ENCODE peak calls at places on chromosome 7, in six cellular contexts. One of them, this sample, is unnamed.
A peak's percentile ranks its signal among the peaks of the same experiment; 100 is the strongest.

GRCh38 chr7:7834761-7835160 is 116.4 kb upstream of the RPA3 start:
- DNase-seq in aorta: no peak
- DNase-seq in CD4-positive, CD25-positive, alpha-beta regulatory T cell: no peak
- DNase-seq in BE2C: no peak
- DNase-seq in adipocyte: no peak
- DNase-seq in IMR-90: no peak
- DNase-seq in this sample: no peak

GRCh38 chr7:153193144-153193595 is 433.6 kb downstream of the ACTR3B start:
- DNase-seq in BE2C: peak; percentile 70
- DNase-seq in aorta: no peak
- DNase-seq in IMR-90: no peak
- DNase-seq in adipocyte: no peak
- DNase-seq in CD4-positive, CD25-positive, alpha-beta regulatory T cell: no peak
- DNase-seq in this sample: peak; percentile 18

GRCh38 chr7:44534501-44534900 is 6.6 kb downstream of the NPC1L1 start:
- DNase-seq in adipocyte: peak; percentile 32
- DNase-seq in aorta: no peak
- DNase-seq in BE2C: peak; percentile 72
- DNase-seq in CD4-positive, CD25-positive, alpha-beta regulatory T cell: peak; percentile 48
- DNase-seq in IMR-90: no peak
- DNase-seq in this sample: peak; percentile 43

GRCh38 chr7:18680576-18680975 is 185.0 kb downstream of the HDAC9 start:
- DNase-seq in CD4-positive, CD25-positive, alpha-beta regulatory T cell: no peak
- DNase-seq in BE2C: peak; percentile 40
- DNase-seq in aorta: no peak
- DNase-seq in IMR-90: no peak
- DNase-seq in adipocyte: peak; percentile 10
- DNase-seq in this sample: no peak

GRCh38 chr7:97015279-97015678 is 9.4 kb downstream of the DLX5 start:
- DNase-seq in aorta: no peak
- DNase-seq in IMR-90: no peak
- DNase-seq in CD4-positive, CD25-positive, alpha-beta regulatory T cell: no peak
- DNase-seq in adipocyte: no peak
- DNase-seq in BE2C: no peak
- DNase-seq in this sample: no peak

GRCh38 chr7:107203607-107204006 is 34.8 kb downstream of the HBP1 start:
- DNase-seq in adipocyte: no peak
- DNase-seq in BE2C: no peak
- DNase-seq in aorta: no peak
- DNase-seq in CD4-positive, CD25-positive, alpha-beta regulatory T cell: no peak
- DNase-seq in IMR-90: no peak
- DNase-seq in this sample: no peak

GRCh38 chr7:133484135-133484534 is 231.3 kb downstream of the EXOC4 start:
- DNase-seq in CD4-positive, CD25-positive, alpha-beta regulatory T cell: peak; percentile 84
- DNase-seq in aorta: no peak
- DNase-seq in IMR-90: no peak
- DNase-seq in BE2C: no peak
- DNase-seq in adipocyte: no peak
- DNase-seq in this sample: no peak

GRCh38 chr7:140316165-140316661 is 82.1 kb downstream of the SLC37A3 start:
- DNase-seq in aorta: peak; percentile 92
- DNase-seq in BE2C: no peak
- DNase-seq in CD4-positive, CD25-positive, alpha-beta regulatory T cell: peak; percentile 13
- DNase-seq in adipocyte: peak; percentile 88
- DNase-seq in IMR-90: peak; percentile 73
- DNase-seq in this sample: peak; percentile 85

GRCh38 chr7:133207687-133208086 is 45.2 kb upstream of the EXOC4 start:
- DNase-seq in CD4-positive, CD25-positive, alpha-beta regulatory T cell: peak; percentile 14
- DNase-seq in aorta: no peak
- DNase-seq in BE2C: no peak
- DNase-seq in adipocyte: no peak
- DNase-seq in IMR-90: no peak
- DNase-seq in this sample: no peak

GRCh38 chr7:1545417-1546246 is 10.4 kb downstream of the TMEM184A start:
- DNase-seq in IMR-90: no peak
- DNase-seq in adipocyte: no peak
- DNase-seq in BE2C: no peak
- DNase-seq in CD4-positive, CD25-positive, alpha-beta regulatory T cell: no peak
- DNase-seq in aorta: no peak
- DNase-seq in this sample: no peak

GRCh38 chr7:110522751-110523200 is 568.2 kb upstream of the LRRN3 start:
- DNase-seq in aorta: no peak
- DNase-seq in adipocyte: no peak
- DNase-seq in IMR-90: no peak
- DNase-seq in CD4-positive, CD25-positive, alpha-beta regulatory T cell: no peak
- DNase-seq in BE2C: no peak
- DNase-seq in this sample: no peak

GRCh38 chr7:129751916-129752315 is 140.4 kb downstream of the NRF1 start:
- DNase-seq in aorta: no peak
- DNase-seq in CD4-positive, CD25-positive, alpha-beta regulatory T cell: no peak
- DNase-seq in BE2C: no peak
- DNase-seq in adipocyte: no peak
- DNase-seq in IMR-90: no peak
- DNase-seq in this sample: no peak

GRCh38 chr7:129258649-129259389 is 34.0 kb downstream of the AHCYL2 start:
- DNase-seq in BE2C: no peak
- DNase-seq in IMR-90: no peak
- DNase-seq in aorta: no peak
- DNase-seq in CD4-positive, CD25-positive, alpha-beta regulatory T cell: peak; percentile 30
- DNase-seq in adipocyte: no peak
- DNase-seq in this sample: no peak

DNA sequence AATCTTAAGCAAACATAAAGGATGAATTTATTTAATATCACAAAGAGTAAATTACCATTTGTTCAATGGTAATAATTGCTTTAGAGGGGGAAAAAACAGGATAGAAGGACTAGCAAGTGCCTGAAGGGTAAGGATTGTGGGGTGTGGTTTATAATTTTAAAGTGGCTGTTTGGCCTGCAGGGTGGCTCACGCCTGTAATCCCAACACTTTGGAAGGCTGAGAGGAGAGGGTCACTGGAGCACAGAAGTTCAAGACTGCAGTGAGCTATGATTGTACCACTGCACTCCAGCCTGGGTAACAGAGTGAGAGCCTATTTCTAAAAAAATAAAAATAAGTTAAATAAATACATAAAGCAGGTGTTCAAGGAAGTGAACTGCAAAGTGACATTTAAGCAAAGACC is 199.9 kb upstream of the AHR start:
- DNase-seq in aorta: no peak
- DNase-seq in adipocyte: no peak
- DNase-seq in IMR-90: no peak
- DNase-seq in BE2C: no peak
- DNase-seq in CD4-positive, CD25-positive, alpha-beta regulatory T cell: no peak
- DNase-seq in this sample: no peak
- H3K4me3 ChIP-seq in aorta: no peak overlapping the region
- H3K4me3 ChIP-seq in adipocyte: no peak overlapping the region
- H3K4me3 ChIP-seq in IMR-90: no peak overlapping the region
- H3K4me3 ChIP-seq in BE2C: no peak overlapping the region
- H3K4me3 ChIP-seq in CD4-positive, CD25-positive, alpha-beta regulatory T cell: no peak overlapping the region
- H3K4me3 ChIP-seq in this sample: no peak overlapping the region

GRCh38 chr7:79452495-79453265 is 787 bp downstream of the MAGI2 start:
- DNase-seq in adipocyte: peak; percentile 53
- DNase-seq in BE2C: peak; percentile 40
- DNase-seq in IMR-90: peak; percentile 26
- DNase-seq in aorta: peak; percentile 74
- DNase-seq in CD4-positive, CD25-positive, alpha-beta regulatory T cell: no peak
- DNase-seq in this sample: peak; percentile 24

GRCh38 chr7:79452032-79452494 is 1.4 kb downstream of the MAGI2 start:
- DNase-seq in IMR-90: peak; percentile 82
- DNase-seq in aorta: peak; percentile 95
- DNase-seq in adipocyte: peak; percentile 93
- DNase-seq in BE2C: peak; percentile 90
- DNase-seq in CD4-positive, CD25-positive, alpha-beta regulatory T cell: peak; percentile 33
- DNase-seq in this sample: peak; percentile 86

GRCh38 chr7:79454325-79454960 is 976 bp upstream of the MAGI2 start:
- DNase-seq in aorta: peak; percentile 84
- DNase-seq in CD4-positive, CD25-positive, alpha-beta regulatory T cell: no peak
- DNase-seq in IMR-90: peak; percentile 66
- DNase-seq in adipocyte: peak; percentile 82
- DNase-seq in BE2C: peak; percentile 25
- DNase-seq in this sample: peak; percentile 41

GRCh38 chr7:79453558-79454324 is at the start of gene MAGI2:
- DNase-seq in CD4-positive, CD25-positive, alpha-beta regulatory T cell: peak; percentile 8
- DNase-seq in adipocyte: peak; percentile 91
- DNase-seq in aorta: peak; percentile 95
- DNase-seq in IMR-90: peak; percentile 84
- DNase-seq in BE2C: peak; percentile 76
- DNase-seq in this sample: peak; percentile 64

GRCh38 chr7:79453266-79453557 is 255 bp downstream of the MAGI2 start:
- DNase-seq in BE2C: no peak
- DNase-seq in CD4-positive, CD25-positive, alpha-beta regulatory T cell: no peak
- DNase-seq in aorta: no peak
- DNase-seq in adipocyte: no peak
- DNase-seq in IMR-90: no peak
- DNase-seq in this sample: no peak
- H3K27me3 ChIP-seq in BE2C: no peaks in the 10 kb centered on the region
- H3K27me3 ChIP-seq in CD4-positive, CD25-positive, alpha-beta regulatory T cell: no peaks in the 10 kb centered on the region
- H3K27me3 ChIP-seq in aorta: no peaks in the 10 kb centered on the region
- H3K27me3 ChIP-seq in adipocyte: no peaks in the 10 kb centered on the region
- H3K27me3 ChIP-seq in IMR-90: no peaks in the 10 kb centered on the region
- H3K27me3 ChIP-seq in this sample: no peaks in the 10 kb centered on the region

DNA sequence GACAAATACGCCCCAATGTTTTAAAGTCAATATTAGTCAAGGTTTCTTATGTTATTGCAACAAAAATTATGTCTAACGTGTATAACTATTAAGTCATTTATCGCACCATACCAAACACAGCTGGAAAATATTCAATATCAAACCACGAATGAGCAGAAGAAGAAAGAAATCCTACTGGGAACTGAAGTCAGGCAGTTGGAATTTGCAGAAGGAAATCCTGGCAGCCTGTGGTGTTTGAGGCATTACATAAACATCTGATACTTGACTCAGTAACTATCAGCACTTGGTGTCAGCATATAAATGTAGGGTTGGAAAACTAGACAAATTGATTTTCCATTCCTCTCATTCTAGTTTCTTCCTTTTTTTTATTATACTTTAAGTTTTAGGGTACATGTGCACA is 83.4 kb upstream of the NUPR2 start:
- DNase-seq in adipocyte: no peak
- DNase-seq in aorta: no peak
- DNase-seq in BE2C: no peak
- DNase-seq in IMR-90: no peak
- DNase-seq in CD4-positive, CD25-positive, alpha-beta regulatory T cell: no peak
- DNase-seq in this sample: peak; percentile 54
- H3K9me3 ChIP-seq in adipocyte: no peaks in the 10 kb centered on the region
- H3K9me3 ChIP-seq in aorta: no peaks in the 10 kb centered on the region
- H3K9me3 ChIP-seq in BE2C: no peaks in the 10 kb centered on the region
- H3K9me3 ChIP-seq in IMR-90: peaks cover 3% of the 10 kb centered on the region
- H3K9me3 ChIP-seq in CD4-positive, CD25-positive, alpha-beta regulatory T cell: peaks cover 2% of the 10 kb centered on the region
- H3K9me3 ChIP-seq in this sample: no peaks in the 10 kb centered on the region

DNA sequence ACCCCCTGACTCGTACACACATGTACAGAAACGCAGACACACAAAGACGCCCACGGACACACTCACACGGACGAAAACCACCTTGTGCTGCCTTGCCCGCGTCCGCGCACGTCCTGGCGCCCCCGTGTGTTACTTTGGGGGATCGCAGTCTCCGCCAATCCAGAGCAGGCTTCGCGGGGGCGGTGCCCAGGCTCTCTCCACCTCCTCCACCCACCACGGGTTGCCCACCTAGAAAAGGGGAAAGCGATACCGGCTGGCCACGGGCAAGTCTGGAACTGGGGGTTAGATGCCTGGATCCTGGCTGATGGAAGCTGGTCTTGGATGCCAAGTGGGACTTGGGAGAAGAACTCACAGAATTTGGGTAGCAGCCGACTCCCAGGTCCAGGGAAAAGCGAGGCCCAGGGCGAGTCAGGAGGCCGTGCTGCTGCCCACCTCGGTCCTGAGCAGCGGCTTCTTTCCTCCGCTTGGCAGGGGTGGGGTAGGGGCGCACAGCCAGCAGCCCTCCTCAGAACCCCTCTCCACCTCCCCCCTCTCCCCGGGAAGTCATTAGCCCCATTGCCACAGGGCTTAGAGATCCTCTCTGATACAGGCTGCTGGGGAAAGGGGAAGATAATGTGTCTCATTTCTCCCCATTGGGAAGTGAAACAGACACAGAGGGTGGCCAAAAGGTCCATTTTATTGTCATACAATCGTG is 4.6 kb upstream of the VGF start:
- DNase-seq in IMR-90: peak; percentile 60
- DNase-seq in CD4-positive, CD25-positive, alpha-beta regulatory T cell: peak; percentile 74
- DNase-seq in BE2C: peak; percentile 86
- DNase-seq in adipocyte: peak; percentile 87
- DNase-seq in aorta: peak; percentile 92
- DNase-seq in this sample: peak; percentile 50
- H3K4me3 ChIP-seq in IMR-90: no peak overlapping the region
- H3K4me3 ChIP-seq in CD4-positive, CD25-positive, alpha-beta regulatory T cell: no peak overlapping the region
- H3K4me3 ChIP-seq in BE2C: peak overlapping the region; percentile 97
- H3K4me3 ChIP-seq in adipocyte: no peak overlapping the region
- H3K4me3 ChIP-seq in aorta: no peak overlapping the region
- H3K4me3 ChIP-seq in this sample: no peak overlapping the region

DNA sequence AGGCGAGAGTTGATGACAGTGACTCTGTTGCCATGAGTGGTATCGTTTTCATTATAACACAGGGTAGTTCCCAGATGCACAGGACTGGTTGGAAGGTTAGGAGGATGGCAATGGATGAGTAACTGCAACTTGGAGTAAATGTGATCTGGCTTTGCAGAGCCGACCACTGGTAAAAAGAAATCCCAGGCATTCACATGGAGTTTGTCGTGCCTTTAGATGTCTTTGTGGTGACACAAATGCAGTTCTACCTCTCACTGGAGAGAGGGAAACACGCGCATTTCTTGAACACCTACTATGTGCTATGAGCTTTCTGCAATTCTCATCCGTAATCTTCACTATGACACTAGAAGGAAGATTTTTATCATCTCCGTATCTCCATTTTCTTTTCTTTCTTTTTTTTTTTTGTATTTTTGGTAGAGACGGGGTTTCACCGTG is 1.7 kb upstream of the MNX1 start:
- DNase-seq in aorta: no peak
- DNase-seq in adipocyte: no peak
- DNase-seq in CD4-positive, CD25-positive, alpha-beta regulatory T cell: no peak
- DNase-seq in IMR-90: no peak
- DNase-seq in BE2C: no peak
- DNase-seq in this sample: no peak
- H3K27me3 ChIP-seq in aorta: peaks cover 2% of the 10 kb centered on the region
- H3K27me3 ChIP-seq in adipocyte: peaks cover 85% of the 10 kb centered on the region
- H3K27me3 ChIP-seq in CD4-positive, CD25-positive, alpha-beta regulatory T cell: peaks cover 35% of the 10 kb centered on the region
- H3K27me3 ChIP-seq in IMR-90: peaks cover 94% of the 10 kb centered on the region
- H3K27me3 ChIP-seq in BE2C: peaks cover 97% of the 10 kb centered on the region
- H3K27me3 ChIP-seq in this sample: no peaks in the 10 kb centered on the region

GRCh38 chr7:4191525-4191924 is 490.6 kb upstream of the FOXK1 start:
- DNase-seq in aorta: no peak
- DNase-seq in BE2C: no peak
- DNase-seq in CD4-positive, CD25-positive, alpha-beta regulatory T cell: no peak
- DNase-seq in IMR-90: no peak
- DNase-seq in adipocyte: no peak
- DNase-seq in this sample: no peak
- H3K9me3 ChIP-seq in aorta: no peaks in the 10 kb centered on the region
- H3K9me3 ChIP-seq in BE2C: no peaks in the 10 kb centered on the region
- H3K9me3 ChIP-seq in CD4-positive, CD25-positive, alpha-beta regulatory T cell: no peaks in the 10 kb centered on the region
- H3K9me3 ChIP-seq in IMR-90: peaks cover 7% of the 10 kb centered on the region
- H3K9me3 ChIP-seq in adipocyte: no peaks in the 10 kb centered on the region
- H3K9me3 ChIP-seq in this sample: no peaks in the 10 kb centered on the region

DNA sequence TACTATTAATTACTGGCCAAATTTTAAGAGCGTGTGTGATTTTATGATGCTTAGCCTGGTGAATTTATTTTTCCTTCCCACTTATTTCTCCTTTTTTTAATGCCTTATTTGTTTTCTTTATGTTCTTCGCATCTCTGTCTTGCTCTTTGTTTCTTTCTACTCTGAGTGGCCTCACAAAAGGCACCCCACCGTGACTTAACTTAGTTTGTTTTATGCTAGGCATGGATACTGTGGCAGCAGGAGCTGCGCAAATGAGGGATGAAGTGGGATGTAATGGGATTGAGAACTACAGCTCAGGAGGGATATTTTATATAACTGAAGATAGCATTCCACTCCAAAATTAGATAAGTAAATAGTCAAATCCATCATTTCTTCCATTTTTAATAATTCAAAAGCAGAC is 1.6 kb upstream of the CACNA2D1 start:
- DNase-seq in CD4-positive, CD25-positive, alpha-beta regulatory T cell: no peak
- DNase-seq in adipocyte: no peak
- DNase-seq in aorta: no peak
- DNase-seq in IMR-90: no peak
- DNase-seq in BE2C: no peak
- DNase-seq in this sample: no peak
- H3K4me3 ChIP-seq in CD4-positive, CD25-positive, alpha-beta regulatory T cell: no peak overlapping the region
- H3K4me3 ChIP-seq in adipocyte: no peak overlapping the region
- H3K4me3 ChIP-seq in aorta: no peak overlapping the region
- H3K4me3 ChIP-seq in IMR-90: no peak overlapping the region
- H3K4me3 ChIP-seq in BE2C: no peak overlapping the region
- H3K4me3 ChIP-seq in this sample: no peak overlapping the region